ENCODE peak calls at places on chromosomes 2 and 18, in five cellular contexts. E is mammary epithelial cell, A is transverse colon, C is heart right ventricle, U is adrenal gland. P is an unnamed sample. For H3K4me1 and H3K9me3, the result is how much of the 10 kb centered on the place peaks cover.

GRCh38 chr18:25164837-25165791 is 186.9 kb downstream of the ZNF521 start:
- DNase-seq in E (peak), A (no peak), C (no peak), U (no peak), P (peak)

GRCh38 chr18:29087616-29088246 is 910.8 kb upstream of the CDH2 start:
- DNase-seq in E (no peak), A (no peak), C (no peak), U (no peak), P (no peak)

GRCh38 chr2:69345434-69345833 is 41.6 kb downstream of the GFPT1 start:
- DNase-seq in E (no peak), A (no peak), C (no peak), U (no peak), P (no peak)

GRCh38 chr2:134271758-134272157 is 17.9 kb downstream of the MGAT5 start:
- DNase-seq in E (no peak), A (no peak), C (no peak), U (no peak), P (no peak)

GRCh38 chr2:206004004-206004693 is 81.8 kb downstream of the INO80D start:
- DNase-seq in E (no peak), A (peak), C (no peak), U (no peak), P (peak)

GRCh38 chr2:239506101-239506808 is 105.4 kb upstream of the HDAC4 start:
- DNase-seq in E (no peak), A (no peak), C (no peak), U (no peak), P (no peak)

GRCh38 chr2:237864940-237865622 is 5.7 kb downstream of the RAMP1 start:
- DNase-seq in E (peak), A (no peak), C (no peak), U (no peak), P (peak)

GRCh38 chr18:7619676-7620075 is 52.6 kb downstream of the PTPRM start:
- DNase-seq in E (no peak), A (no peak), C (no peak), U (no peak), P (no peak)

GRCh38 chr2:171515672-171516298 is 6.5 kb upstream of the CYBRD1 start:
- DNase-seq in E (peak), A (no peak), C (no peak), U (peak), P (no peak)

GRCh38 chr18:74946646-74947045 is 262.3 kb downstream of the PTGR3 start:
- DNase-seq in E (no peak), A (no peak), C (no peak), U (no peak), P (no peak)

GRCh38 chr18:32362484-32362883 is 108.2 kb downstream of the GAREM1 start:
- DNase-seq in E (peak), A (no peak), C (no peak), U (no peak), P (no peak)

GRCh38 chr2:48548871-48549270 is 18.9 kb downstream of the STON1 start:
- DNase-seq in E (no peak), A (no peak), C (no peak), U (no peak), P (no peak)

GRCh38 chr2:206989306-206989705 is 50.0 kb downstream of the CPO start:
- DNase-seq in E (no peak), A (peak), C (peak), U (peak), P (peak)

GRCh38 chr18:6747646-6748045 is 18.1 kb downstream of the ARHGAP28 start:
- DNase-seq in E (peak), A (no peak), C (no peak), U (no peak), P (no peak)

GRCh38 chr2:239729151-239729550 is 296.0 kb downstream of the NDUFA10 start:
- DNase-seq in E (no peak), A (no peak), C (no peak), U (no peak), P (no peak)

GRCh38 chr2:47299555-47299954 is 103.4 kb upstream of the MSH2 start:
- DNase-seq in E (peak), A (no peak), C (no peak), U (peak), P (no peak)

GRCh38 chr18:46621871-46622270 is 35.1 kb downstream of the LOXHD1 start:
- DNase-seq in E (no peak), A (no peak), C (no peak), U (no peak), P (no peak)

GRCh38 chr2:221514305-221515040 is 57.6 kb downstream of the EPHA4 start:
- DNase-seq in E (no peak), A (no peak), C (no peak), U (no peak), P (no peak)

GRCh38 chr2:85173909-85174308 is 40.7 kb downstream of the TCF7L1 start:
- DNase-seq in E (no peak), A (no peak), C (no peak), U (no peak), P (no peak)

GRCh38 chr18:23619388-23619873 is 33.1 kb upstream of the NPC1 start:
- DNase-seq in E (no peak), A (peak), C (peak), U (peak), P (peak)

GRCh38 chr2:230888824-230889400 is 24.2 kb downstream of the ITM2C start:
- DNase-seq in E (no peak), A (no peak), C (no peak), U (no peak), P (no peak)

GRCh38 chr2:240432430-240432819 is 3.0 kb upstream of the GPC1 start:
- DNase-seq in E (no peak), A (no peak), C (no peak), U (peak), P (peak)

GRCh38 chr2:204268971-204269370 is 276.3 kb upstream of the PARD3B start:
- DNase-seq in E (no peak), A (no peak), C (no peak), U (no peak), P (no peak)

GRCh38 chr2:121659933-121660332 is 10.7 kb upstream of the CLASP1 start:
- DNase-seq in E (no peak), A (no peak), C (no peak), U (no peak), P (no peak)

GRCh38 chr2:61193670-61194561 is 31.9 kb downstream of the C2orf74 start:
- DNase-seq in E (peak), A (no peak), C (no peak), U (no peak), P (no peak)

GRCh38 chr2:200266406-200266805 is 40.1 kb upstream of the SPATS2L start:
- DNase-seq in E (no peak), A (no peak), C (no peak), U (no peak), P (no peak)

GRCh38 chr2:200267350-200267749 is 39.1 kb upstream of the SPATS2L start:
- DNase-seq in E (no peak), A (no peak), C (no peak), U (no peak), P (no peak)

GRCh38 chr2:200262047-200262446 is 44.4 kb upstream of the SPATS2L start:
- DNase-seq in E (no peak), A (no peak), C (no peak), U (no peak), P (no peak)

GRCh38 chr2:200263279-200263678 is 43.2 kb upstream of the SPATS2L start:
- DNase-seq in E (no peak), A (no peak), C (no peak), U (no peak), P (no peak)

GRCh38 chr2:200264631-200265030 is 41.9 kb upstream of the SPATS2L start:
- DNase-seq in E (peak), A (no peak), C (no peak), U (no peak), P (no peak)
- H3K4me1 ChIP-seq in E (under half), A (under half), C (under half), U (under half), P (under half)

GRCh38 chr2:10202136-10202535 is 79.6 kb downstream of the RRM2 start:
- DNase-seq in E (no peak), A (no peak), C (no peak), U (no peak), P (no peak)

GRCh38 chr2:10204326-10205200 is 82.0 kb downstream of the RRM2 start:
- DNase-seq in E (no peak), A (no peak), C (no peak), U (no peak), P (no peak)

GRCh38 chr2:10208736-10209135 is 86.2 kb downstream of the RRM2 start:
- DNase-seq in E (peak), A (no peak), C (no peak), U (no peak), P (no peak)

GRCh38 chr2:10201201-10201600 is 78.7 kb downstream of the RRM2 start:
- DNase-seq in E (no peak), A (no peak), C (no peak), U (no peak), P (no peak)

GRCh38 chr2:10205201-10205475 is 82.6 kb downstream of the RRM2 start:
- DNase-seq in E (no peak), A (no peak), C (no peak), U (no peak), P (no peak)
- H3K9me3 ChIP-seq in E (under half), A (under half), C (under half), U (under half), P (under half)

GRCh38 chr18:44823782-44824181 is 143.1 kb downstream of the SETBP1 start:
- DNase-seq in E (peak), A (no peak), C (no peak), U (no peak), P (no peak)
- H3K4me1 ChIP-seq in E (under half), A (half or more), C (half or more), U (under half), P (half or more)

DNA sequence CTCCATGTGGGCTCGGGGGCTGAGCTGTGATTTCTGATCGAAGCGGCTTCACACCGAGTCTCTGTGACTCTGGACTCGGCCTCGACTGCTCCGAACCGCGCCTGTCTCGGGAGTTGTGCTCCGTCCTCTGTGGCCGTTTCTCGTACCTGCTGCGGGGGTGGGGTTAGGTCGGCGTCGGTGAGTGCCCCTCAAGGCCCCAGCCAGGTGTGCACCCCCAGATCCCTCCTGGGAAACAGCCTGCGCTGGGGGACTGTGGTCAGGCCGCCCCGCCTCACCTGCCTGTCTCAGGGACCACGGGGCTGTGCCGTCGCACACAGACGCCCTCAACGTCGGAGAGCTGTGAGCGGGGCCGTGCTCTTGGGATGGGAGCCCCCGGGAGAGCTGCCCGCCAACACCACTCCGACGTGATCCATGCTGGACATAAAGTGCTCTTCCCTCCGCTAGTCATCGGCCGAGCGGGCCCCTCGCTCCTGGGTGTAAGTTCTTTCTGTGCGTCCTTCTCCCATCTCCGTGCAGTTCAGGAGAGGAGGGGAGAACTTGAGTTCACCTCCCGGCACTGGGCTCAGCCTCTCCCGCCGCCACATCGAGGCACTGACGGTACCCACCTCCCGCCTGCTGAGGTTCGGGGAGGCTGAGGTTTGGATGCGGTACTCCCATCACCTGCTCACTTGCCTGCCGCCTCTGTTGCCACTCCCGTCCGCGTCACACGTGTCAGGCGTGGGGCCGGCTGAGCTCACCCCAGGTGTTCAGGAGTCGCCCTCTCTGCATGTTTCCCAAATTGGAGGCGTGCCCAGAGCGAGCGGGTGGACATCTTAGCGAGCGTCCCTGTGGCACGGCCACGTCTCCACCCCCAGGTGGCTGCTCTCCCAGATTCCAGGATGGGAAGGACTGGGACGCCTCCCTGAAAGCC is 55.7 kb downstream of the CTDP1 start:
- DNase-seq in E (no peak), A (no peak), C (no peak), U (no peak), P (no peak)
- H3K9me3 ChIP-seq in E (under half), A (under half), C (under half), U (under half), P (under half)

DNA sequence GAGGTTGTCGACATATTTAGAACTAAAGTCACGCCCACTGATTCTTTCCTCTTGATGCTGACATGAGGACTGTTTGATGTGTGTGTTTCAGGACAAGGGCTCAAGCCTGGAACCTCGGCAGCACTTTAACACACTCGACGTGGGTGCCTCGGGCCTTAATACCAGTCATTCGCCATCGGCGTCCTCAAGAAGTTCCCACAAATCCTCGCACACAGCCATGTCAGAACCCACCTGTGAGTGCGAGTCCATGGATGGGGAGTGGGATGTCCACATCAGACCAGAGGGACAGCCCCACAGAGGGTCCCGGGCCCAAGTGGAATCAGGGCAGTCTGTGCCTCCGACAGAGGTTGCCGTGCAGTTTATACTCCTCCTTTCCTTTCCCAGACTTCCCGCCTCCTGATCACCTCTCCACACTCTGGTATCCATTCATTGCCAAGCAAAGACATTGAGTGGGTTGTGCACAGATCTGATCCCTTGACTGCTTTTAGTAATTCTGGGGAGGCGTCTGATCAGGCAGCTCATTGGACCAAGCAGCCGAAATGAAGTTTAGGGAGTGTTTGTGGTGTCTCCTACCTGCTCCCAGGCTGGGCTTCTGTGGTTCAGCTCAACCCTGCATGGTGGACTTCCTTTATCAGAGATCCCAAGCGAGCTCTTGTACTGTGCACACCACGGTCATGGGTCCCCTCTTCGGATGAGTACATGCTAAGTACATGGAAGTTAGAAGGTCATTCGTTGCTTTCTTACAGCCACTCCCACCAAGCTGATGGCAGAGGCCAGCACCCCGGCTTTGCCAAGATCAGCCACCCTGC is 27.2 kb upstream of the RPL31 start:
- DNase-seq in E (no peak), A (no peak), C (no peak), U (no peak), P (no peak)
- H3K4me1 ChIP-seq in E (under half), A (under half), C (under half), U (under half), P (under half)

GRCh38 chr2:95149397-95149984 is 10.2 kb downstream of the ZNF514 start:
- DNase-seq in E (no peak), A (no peak), C (no peak), U (no peak), P (no peak)
- H3K9me3 ChIP-seq in E (half or more), A (half or more), C (half or more), U (under half), P (half or more)

DNA sequence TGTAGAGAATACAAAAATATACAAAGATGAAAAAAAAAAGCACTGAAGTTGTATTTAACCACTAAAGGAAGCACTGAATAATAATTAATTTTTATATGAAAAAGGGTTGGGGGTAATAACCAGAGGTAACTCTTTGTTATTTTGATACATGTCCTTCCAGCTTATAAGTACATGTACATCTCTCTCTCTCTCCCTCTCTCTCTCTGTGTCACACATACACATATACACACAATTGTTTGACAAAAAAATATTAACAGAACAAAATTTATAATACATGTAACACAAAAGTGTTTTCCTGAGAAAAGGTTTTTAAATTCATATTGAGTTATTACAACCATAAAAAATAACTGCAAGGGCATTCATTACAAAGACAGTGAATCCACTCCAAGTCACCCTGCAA is 4.6 kb downstream of the WIPF1 start:
- DNase-seq in E (no peak), A (no peak), C (no peak), U (no peak), P (no peak)
- H3K4me1 ChIP-seq in E (under half), A (under half), C (half or more), U (under half), P (under half)

GRCh38 chr2:125424386-125424785 is 1231.6 kb upstream of the GYPC start:
- DNase-seq in E (no peak), A (no peak), C (no peak), U (no peak), P (no peak)

GRCh38 chr2:125418483-125418882 is 1237.5 kb upstream of the GYPC start:
- DNase-seq in E (no peak), A (peak), C (no peak), U (no peak), P (no peak)
- H3K9me3 ChIP-seq in E (under half), A (under half), C (under half), U (under half), P (under half)

P was measured in body of pancreas.